ENCODE peak calls at places on chromosomes 7 and 10, in five cellular contexts. One of them, this sample, is unnamed.
A peak's percentile ranks its signal among the peaks of the same experiment; 100 is the strongest.

GRCh38 chr10:29590598-29591415 is 44.0 kb downstream of the SVIL start:
- DNase-seq in endodermal cell: no peak
- DNase-seq in thyroid gland: no peak
- DNase-seq in NCI-H460: peak; percentile 28
- DNase-seq in GM23248: peak; percentile 80
- DNase-seq in this sample: peak; percentile 62

GRCh38 chr10:51030480-51030879 is 43.8 kb upstream of the PRKG1 start:
- DNase-seq in endodermal cell: no peak
- DNase-seq in thyroid gland: peak; percentile 7
- DNase-seq in NCI-H460: no peak
- DNase-seq in GM23248: peak; percentile 22
- DNase-seq in this sample: no peak

GRCh38 chr7:44995555-44996493 is 4.2 kb upstream of the CCM2 start:
- DNase-seq in endodermal cell: no peak
- DNase-seq in thyroid gland: no peak
- DNase-seq in NCI-H460: no peak
- DNase-seq in GM23248: no peak
- DNase-seq in this sample: no peak

GRCh38 chr7:50781371-50781770 is 1.3 kb downstream of the GRB10 start:
- DNase-seq in endodermal cell: peak; percentile 44
- DNase-seq in thyroid gland: no peak
- DNase-seq in NCI-H460: no peak
- DNase-seq in GM23248: no peak
- DNase-seq in this sample: no peak

GRCh38 chr7:138549082-138549481 is 89.0 kb downstream of the TRIM24 start:
- DNase-seq in endodermal cell: no peak
- DNase-seq in thyroid gland: no peak
- DNase-seq in NCI-H460: no peak
- DNase-seq in GM23248: no peak
- DNase-seq in this sample: peak; percentile 6

GRCh38 chr10:44986670-44987069 is 8.1 kb upstream of the DEPP1 start:
- DNase-seq in endodermal cell: no peak
- DNase-seq in thyroid gland: no peak
- DNase-seq in NCI-H460: no peak
- DNase-seq in GM23248: no peak
- DNase-seq in this sample: no peak

GRCh38 chr10:71782917-71783490 is 9.7 kb upstream of the VSIR start:
- DNase-seq in endodermal cell: no peak
- DNase-seq in thyroid gland: no peak
- DNase-seq in NCI-H460: no peak
- DNase-seq in GM23248: no peak
- DNase-seq in this sample: no peak

GRCh38 chr10:22737587-22737986 is 23.2 kb upstream of the PIP4K2A start:
- DNase-seq in endodermal cell: no peak
- DNase-seq in thyroid gland: no peak
- DNase-seq in NCI-H460: no peak
- DNase-seq in GM23248: peak; percentile 76
- DNase-seq in this sample: peak; percentile 75

GRCh38 chr10:43135656-43136055 is 2.6 kb upstream of the CSGALNACT2 start:
- DNase-seq in endodermal cell: no peak
- DNase-seq in thyroid gland: no peak
- DNase-seq in NCI-H460: no peak
- DNase-seq in GM23248: no peak
- DNase-seq in this sample: no peak

GRCh38 chr10:351770-352318 is 216.6 kb downstream of the ZMYND11 start:
- DNase-seq in endodermal cell: peak; percentile 34
- DNase-seq in thyroid gland: no peak
- DNase-seq in NCI-H460: no peak
- DNase-seq in GM23248: no peak
- DNase-seq in this sample: no peak

GRCh38 chr7:86939197-86939814 is 120.1 kb downstream of the ELAPOR2 start:
- DNase-seq in endodermal cell: peak; percentile 78
- DNase-seq in thyroid gland: peak; percentile 29
- DNase-seq in NCI-H460: peak; percentile 65
- DNase-seq in GM23248: peak; percentile 70
- DNase-seq in this sample: peak; percentile 81

GRCh38 chr7:105429746-105430612 is 41.3 kb upstream of the SRPK2 start:
- DNase-seq in endodermal cell: peak; percentile 60
- DNase-seq in thyroid gland: peak; percentile 17
- DNase-seq in NCI-H460: peak; percentile 56
- DNase-seq in GM23248: peak; percentile 57
- DNase-seq in this sample: peak; percentile 68

GRCh38 chr10:89283988-89284475 is 17.8 kb upstream of the IFIT2 start:
- DNase-seq in endodermal cell: peak; percentile 68
- DNase-seq in thyroid gland: peak; percentile 17
- DNase-seq in NCI-H460: peak; percentile 76
- DNase-seq in GM23248: peak; percentile 86
- DNase-seq in this sample: no peak

GRCh38 chr7:127650842-127651555 is 995 bp upstream of the SND1 start:
- DNase-seq in endodermal cell: no peak
- DNase-seq in thyroid gland: peak; percentile 17
- DNase-seq in NCI-H460: no peak
- DNase-seq in GM23248: no peak
- DNase-seq in this sample: no peak

GRCh38 chr10:28254290-28254985 is 48.4 kb downstream of the MPP7 start:
- DNase-seq in endodermal cell: no peak
- DNase-seq in thyroid gland: peak; percentile 68
- DNase-seq in NCI-H460: no peak
- DNase-seq in GM23248: peak; percentile 63
- DNase-seq in this sample: peak; percentile 51

GRCh38 chr7:107697246-107698044 is 36.8 kb downstream of the SLC26A4 start:
- DNase-seq in endodermal cell: no peak
- DNase-seq in thyroid gland: no peak
- DNase-seq in NCI-H460: no peak
- DNase-seq in GM23248: no peak
- DNase-seq in this sample: no peak

GRCh38 chr10:72932259-72933015 is 22.2 kb downstream of the PLA2G12B start:
- DNase-seq in endodermal cell: no peak
- DNase-seq in thyroid gland: no peak
- DNase-seq in NCI-H460: no peak
- DNase-seq in GM23248: peak; percentile 5
- DNase-seq in this sample: no peak

GRCh38 chr10:76248781-76249180 is 817.4 kb downstream of the LRMDA start:
- DNase-seq in endodermal cell: no peak
- DNase-seq in thyroid gland: no peak
- DNase-seq in NCI-H460: no peak
- DNase-seq in GM23248: no peak
- DNase-seq in this sample: no peak

GRCh38 chr10:127569210-127569609 is 20.1 kb downstream of the NPS start:
- DNase-seq in endodermal cell: no peak
- DNase-seq in thyroid gland: no peak
- DNase-seq in NCI-H460: no peak
- DNase-seq in GM23248: no peak
- DNase-seq in this sample: no peak

GRCh38 chr7:105352018-105352612 is 36.6 kb downstream of the SRPK2 start:
- DNase-seq in endodermal cell: no peak
- DNase-seq in thyroid gland: peak; percentile 51
- DNase-seq in NCI-H460: no peak
- DNase-seq in GM23248: peak; percentile 93
- DNase-seq in this sample: peak; percentile 68

GRCh38 chr10:73843254-73843653 is 31.1 kb downstream of the CAMK2G start:
- DNase-seq in endodermal cell: no peak
- DNase-seq in thyroid gland: no peak
- DNase-seq in NCI-H460: no peak
- DNase-seq in GM23248: peak; percentile 23
- DNase-seq in this sample: no peak

GRCh38 chr7:18103436-18104218 is 76.0 kb upstream of the PRPS1L1 start:
- DNase-seq in endodermal cell: no peak
- DNase-seq in thyroid gland: no peak
- DNase-seq in NCI-H460: no peak
- DNase-seq in GM23248: no peak
- DNase-seq in this sample: no peak

GRCh38 chr7:42753917-42754363 is 157.9 kb downstream of the C7orf25 start:
- DNase-seq in endodermal cell: no peak
- DNase-seq in thyroid gland: no peak
- DNase-seq in NCI-H460: no peak
- DNase-seq in GM23248: no peak
- DNase-seq in this sample: no peak

GRCh38 chr10:82813856-82814255 is 938.9 kb downstream of the NRG3 start:
- DNase-seq in endodermal cell: no peak
- DNase-seq in thyroid gland: no peak
- DNase-seq in NCI-H460: no peak
- DNase-seq in GM23248: peak; percentile 16
- DNase-seq in this sample: peak; percentile 43

GRCh38 chr10:86867149-86867548 is 90.3 kb downstream of the MMRN2 start:
- DNase-seq in endodermal cell: no peak
- DNase-seq in thyroid gland: no peak
- DNase-seq in NCI-H460: no peak
- DNase-seq in GM23248: no peak
- DNase-seq in this sample: no peak

GRCh38 chr7:43294080-43294630 is 181.7 kb downstream of the HECW1 start:
- DNase-seq in endodermal cell: peak; percentile 88
- DNase-seq in thyroid gland: no peak
- DNase-seq in NCI-H460: peak; percentile 15
- DNase-seq in GM23248: peak; percentile 87
- DNase-seq in this sample: peak; percentile 95

GRCh38 chr10:90418869-90419652 is 438.8 kb downstream of the HTR7 start:
- DNase-seq in endodermal cell: no peak
- DNase-seq in thyroid gland: no peak
- DNase-seq in NCI-H460: peak; percentile 28
- DNase-seq in GM23248: no peak
- DNase-seq in this sample: peak; percentile 87

GRCh38 chr10:15815242-15815885 is 44.9 kb downstream of the MINDY3 start:
- DNase-seq in endodermal cell: no peak
- DNase-seq in thyroid gland: no peak
- DNase-seq in NCI-H460: no peak
- DNase-seq in GM23248: no peak
- DNase-seq in this sample: no peak

GRCh38 chr7:77649950-77650349 is 46.3 kb upstream of the RSBN1L start:
- DNase-seq in endodermal cell: no peak
- DNase-seq in thyroid gland: no peak
- DNase-seq in NCI-H460: peak; percentile 16
- DNase-seq in GM23248: peak; percentile 33
- DNase-seq in this sample: no peak

GRCh38 chr10:58773942-58774341 is 261.3 kb downstream of the BICC1 start:
- DNase-seq in endodermal cell: no peak
- DNase-seq in thyroid gland: no peak
- DNase-seq in NCI-H460: no peak
- DNase-seq in GM23248: no peak
- DNase-seq in this sample: no peak

GRCh38 chr10:73586583-73586984 is 4.6 kb downstream of the USP54 start:
- DNase-seq in endodermal cell: no peak
- DNase-seq in thyroid gland: no peak
- DNase-seq in NCI-H460: no peak
- DNase-seq in GM23248: peak; percentile 82
- DNase-seq in this sample: peak; percentile 49

GRCh38 chr10:102211615-102212299 is 14.3 kb upstream of the ELOVL3 start:
- DNase-seq in endodermal cell: no peak
- DNase-seq in thyroid gland: no peak
- DNase-seq in NCI-H460: no peak
- DNase-seq in GM23248: no peak
- DNase-seq in this sample: no peak

GRCh38 chr10:113221756-113222168 is 271.7 kb downstream of the TCF7L2 start:
- DNase-seq in endodermal cell: peak; percentile 80
- DNase-seq in thyroid gland: no peak
- DNase-seq in NCI-H460: no peak
- DNase-seq in GM23248: peak; percentile 59
- DNase-seq in this sample: peak; percentile 7

GRCh38 chr10:11325817-11326216 is 285.6 kb downstream of the USP6NL start:
- DNase-seq in endodermal cell: no peak
- DNase-seq in thyroid gland: no peak
- DNase-seq in NCI-H460: no peak
- DNase-seq in GM23248: peak; percentile 75
- DNase-seq in this sample: peak; percentile 16

GRCh38 chr7:1843921-1844335 is 173.9 kb downstream of the ELFN1 start:
- DNase-seq in endodermal cell: no peak
- DNase-seq in thyroid gland: no peak
- DNase-seq in NCI-H460: no peak
- DNase-seq in GM23248: no peak
- DNase-seq in this sample: no peak

GRCh38 chr10:103613616-103614015 is 120.1 kb downstream of the NEURL1 start:
- DNase-seq in endodermal cell: no peak
- DNase-seq in thyroid gland: no peak
- DNase-seq in NCI-H460: no peak
- DNase-seq in GM23248: no peak
- DNase-seq in this sample: no peak

GRCh38 chr10:22369433-22370072 is 24.3 kb downstream of the SPAG6 start:
- DNase-seq in endodermal cell: no peak
- DNase-seq in thyroid gland: no peak
- DNase-seq in NCI-H460: peak; percentile 20
- DNase-seq in GM23248: peak; percentile 29
- DNase-seq in this sample: peak; percentile 66